ENCODE peak calls at places on chromosomes 7 and 10, in six cellular contexts. R, S, N, H, I and L are unnamed samples.

GRCh38 chr10:89853796-89854195 is 152.4 kb downstream of the KIF20B start:
- DNase-seq in R (peak; percentile 89), S (peak; percentile 26), N (peak; percentile 49), H (peak; percentile 5), I (no peak), L (no peak)

GRCh38 chr7:500521-501420 is 18.9 kb downstream of the PDGFA start:
- DNase-seq in R (no peak), S (no peak), N (no peak), H (no peak), I (no peak), L (no peak)

GRCh38 chr7:115328018-115328417 is 406.1 kb downstream of the MDFIC start:
- DNase-seq in R (no peak), S (no peak), N (no peak), H (no peak), I (no peak), L (no peak)

GRCh38 chr7:43108255-43109011 is 4.0 kb upstream of the HECW1 start:
- DNase-seq in R (peak; percentile 98), S (peak; percentile 74), N (peak; percentile 76), H (peak; percentile 45), I (peak; percentile 31), L (peak; percentile 57)

GRCh38 chr7:97513326-97513725 is 218.6 kb upstream of the TAC1 start:
- DNase-seq in R (no peak), S (no peak), N (no peak), H (no peak), I (no peak), L (no peak)

GRCh38 chr10:61464461-61465215 is 11.5 kb upstream of the TMEM26 start:
- DNase-seq in R (no peak), S (no peak), N (no peak), H (no peak), I (no peak), L (no peak)

GRCh38 chr7:87933605-87933952 is 472 bp upstream of the ADAM22 start:
- DNase-seq in R (no peak), S (no peak), N (no peak), H (no peak), I (no peak), L (no peak)

GRCh38 chr7:22373911-22374310 is 17.0 kb upstream of the RAPGEF5 start:
- DNase-seq in R (no peak), S (no peak), N (no peak), H (no peak), I (no peak), L (no peak)

GRCh38 chr10:10055656-10056445 is 961.8 kb upstream of the CELF2 start:
- DNase-seq in R (no peak), S (no peak), N (no peak), H (no peak), I (no peak), L (no peak)

GRCh38 chr10:32937824-32938482 is 20.1 kb downstream of the ITGB1 start:
- DNase-seq in R (no peak), S (no peak), N (no peak), H (peak; percentile 52), I (no peak), L (peak; percentile 29)

GRCh38 chr7:45984386-45985295 is 63.6 kb upstream of the IGFBP3 start:
- DNase-seq in R (no peak), S (no peak), N (no peak), H (peak; percentile 25), I (no peak), L (no peak)

GRCh38 chr7:65404020-65404419 is 30.4 kb downstream of the ZNF92 start:
- DNase-seq in R (no peak), S (peak; percentile 17), N (no peak), H (no peak), I (no peak), L (no peak)

GRCh38 chr7:47407136-47407535 is 174.8 kb downstream of the TNS3 start:
- DNase-seq in R (no peak), S (no peak), N (no peak), H (no peak), I (no peak), L (no peak)

GRCh38 chr10:87656431-87657072 is 3.1 kb upstream of the PAPSS2 start:
- DNase-seq in R (no peak), S (peak; percentile 56), N (peak; percentile 71), H (peak; percentile 51), I (no peak), L (peak; percentile 11)

GRCh38 chr10:6141296-6142151 is 52.7 kb downstream of the RBM17 start:
- DNase-seq in R (no peak), S (peak; percentile 43), N (peak; percentile 45), H (no peak), I (peak; percentile 73), L (no peak)

GRCh38 chr7:2264158-2264557 is 22.1 kb downstream of the NUDT1 start:
- DNase-seq in R (no peak), S (no peak), N (no peak), H (no peak), I (no peak), L (no peak)
- TF ChIP-seq CTCF in R (no peak), S (no peak), N (no peak), H (no peak), I (no peak), L (no peak)

DNA sequence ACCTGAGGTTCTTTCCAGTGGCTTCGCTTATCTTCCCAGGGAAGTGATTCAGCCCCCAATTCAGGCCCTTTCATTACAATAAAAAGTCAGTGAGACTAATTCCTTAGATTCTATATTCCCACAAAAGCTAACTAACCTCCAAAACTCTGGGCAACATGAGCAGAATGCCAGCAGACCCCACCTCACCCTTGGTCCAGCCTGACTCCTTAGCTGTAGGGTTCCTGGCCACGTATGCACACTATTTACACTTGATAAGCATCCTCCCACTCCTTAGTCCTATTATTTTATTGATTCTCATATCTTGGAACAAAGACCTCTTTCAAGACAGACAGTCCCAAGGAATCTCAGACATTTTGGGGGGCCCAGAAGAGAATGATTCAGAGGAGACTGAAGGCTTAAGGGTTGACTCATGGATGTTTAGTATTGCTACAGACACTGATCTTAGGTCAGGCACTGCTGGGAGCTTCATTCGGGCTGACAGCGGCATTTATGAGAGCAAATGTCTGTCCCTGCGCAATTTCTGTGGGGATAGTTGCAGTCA is 162.6 kb upstream of the GDF10 start:
- DNase-seq in R (no peak), S (no peak), N (no peak), H (no peak), I (no peak), L (no peak)
- TF ChIP-seq GABPA in R (no peak), S (no peak), N (no peak), H (no peak), I (no peak), L (no peak)

GRCh38 chr10:24394479-24395190 is 185.7 kb downstream of the KIAA1217 start:
- DNase-seq in R (no peak), S (no peak), N (no peak), H (no peak), I (peak; percentile 49), L (no peak)
- H3K27ac ChIP-seq in R (no peak overlapping the region), S (no peak overlapping the region), N (no peak overlapping the region), H (no peak overlapping the region), I (no peak overlapping the region), L (no peak overlapping the region)

DNA sequence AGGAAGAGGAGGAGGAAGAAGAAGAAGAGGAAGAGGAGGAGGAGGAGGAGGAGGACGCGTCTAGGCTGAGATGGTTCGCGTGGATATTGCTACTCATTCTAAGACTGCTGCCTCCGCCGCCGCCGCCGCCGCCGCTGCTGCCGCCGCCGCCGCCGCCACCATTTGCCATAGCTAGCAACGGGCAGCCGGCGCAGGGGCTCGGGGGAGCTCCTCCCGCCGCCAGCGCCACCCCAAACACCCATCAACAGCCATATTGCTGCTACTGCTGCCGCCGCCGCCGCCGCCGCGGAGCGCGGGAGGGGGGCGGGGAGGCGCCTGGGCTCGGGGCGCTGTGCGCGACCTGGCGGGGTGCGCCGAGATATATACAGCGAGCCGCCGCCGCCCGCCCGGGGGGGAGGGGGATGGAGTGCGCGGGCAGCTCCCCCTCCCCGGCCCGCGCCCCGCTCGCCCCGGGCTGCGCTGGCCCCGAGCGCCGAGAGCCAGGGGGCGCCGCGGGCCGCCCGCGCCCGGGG is at the start of gene KCNMA1:
- DNase-seq in R (peak; percentile 75), S (no peak), N (peak; percentile 86), H (no peak), I (no peak), L (no peak)
- TF ChIP-seq CTCF in R (no peak), S (no peak), N (peak; percentile 14), H (no peak), I (no peak), L (no peak)

GRCh38 chr7:30468791-30469190 is 9.8 kb downstream of the NOD1 start:
- DNase-seq in R (no peak), S (no peak), N (no peak), H (no peak), I (no peak), L (no peak)
- TF ChIP-seq GABPA in R (no peak), S (no peak), N (no peak), H (no peak), I (no peak), L (no peak)

GRCh38 chr7:140675726-140676125 is 3.0 kb downstream of the ADCK2 start:
- DNase-seq in R (no peak), S (no peak), N (no peak), H (no peak), I (no peak), L (no peak)
- H3K27ac ChIP-seq in R (no peak overlapping the region), S (no peak overlapping the region), N (no peak overlapping the region), H (no peak overlapping the region), I (peak overlapping the region; percentile 20), L (no peak overlapping the region)